ENCODE peak calls at places on chromosomes 12 and 14, in six cellular contexts. O, A, Z, Y, H and J are unnamed samples.

GRCh38 chr12:6796576-6796975 is 7.2 kb downstream of the CD4 start:
- DNase-seq in O (no peak), A (no peak), Z (no peak), Y (no peak), H (no peak), J (no peak)

GRCh38 chr12:113048716-113049127 is 7.8 kb upstream of the DTX1 start:
- DNase-seq in O (peak), A (peak), Z (peak), Y (peak), H (peak), J (peak)

GRCh38 chr14:58693048-58693447 is 55.3 kb downstream of the DACT1 start:
- DNase-seq in O (no peak), A (no peak), Z (no peak), Y (no peak), H (no peak), J (no peak)

GRCh38 chr12:15688838-15689237 is 100.3 kb downstream of the EPS8 start:
- DNase-seq in O (no peak), A (peak), Z (no peak), Y (no peak), H (no peak), J (no peak)

GRCh38 chr12:39406257-39406656 is 36.7 kb downstream of the KIF21A start:
- DNase-seq in O (no peak), A (no peak), Z (no peak), Y (no peak), H (no peak), J (no peak)

GRCh38 chr12:106071686-106072085 is 67.1 kb downstream of the NUAK1 start:
- DNase-seq in O (no peak), A (no peak), Z (no peak), Y (no peak), H (no peak), J (no peak)

GRCh38 chr14:99280041-99280731 is 8.2 kb upstream of the BCL11B start:
- DNase-seq in O (no peak), A (no peak), Z (no peak), Y (no peak), H (no peak), J (no peak)

GRCh38 chr14:32722631-32723183 is 216.0 kb upstream of the NPAS3 start:
- DNase-seq in O (no peak), A (no peak), Z (no peak), Y (no peak), H (no peak), J (no peak)

GRCh38 chr12:119177724-119178380 is 879 bp upstream of the HSPB8 start:
- DNase-seq in O (no peak), A (no peak), Z (no peak), Y (no peak), H (no peak), J (no peak)

GRCh38 chr14:61695695-61696527 is 598 bp downstream of the HIF1A start:
- DNase-seq in O (peak), A (peak), Z (peak), Y (peak), H (peak), J (peak)

GRCh38 chr14:54683882-54684794 is 117.2 kb downstream of the SAMD4A start:
- DNase-seq in O (no peak), A (no peak), Z (no peak), Y (no peak), H (peak), J (no peak)

GRCh38 chr12:51744235-51744634 is 104.3 kb downstream of the FIGNL2 start:
- DNase-seq in O (no peak), A (no peak), Z (no peak), Y (no peak), H (peak), J (no peak)

GRCh38 chr14:95784137-95784536 is 70.2 kb upstream of the TCL1A start:
- DNase-seq in O (peak), A (peak), Z (no peak), Y (no peak), H (peak), J (peak)

GRCh38 chr14:103542545-103543088 is 13.6 kb downstream of the TRMT61A start:
- DNase-seq in O (no peak), A (peak), Z (peak), Y (no peak), H (no peak), J (no peak)

GRCh38 chr12:88650715-88651114 is 70.4 kb upstream of the KITLG start:
- DNase-seq in O (no peak), A (no peak), Z (no peak), Y (no peak), H (peak), J (peak)

GRCh38 chr12:43444940-43445564 is 107.0 kb downstream of the ADAMTS20 start:
- DNase-seq in O (peak), A (peak), Z (peak), Y (peak), H (peak), J (no peak)

GRCh38 chr12:115351513-115352077 is 667.6 kb upstream of the TBX3 start:
- DNase-seq in O (no peak), A (no peak), Z (no peak), Y (no peak), H (no peak), J (no peak)

GRCh38 chr12:71755146-71755892 is 656 bp downstream of the RAB21 start:
- DNase-seq in O (peak), A (no peak), Z (peak), Y (peak), H (peak), J (no peak)

GRCh38 chr12:124381454-124382207 is 86.7 kb downstream of the RFLNA start:
- DNase-seq in O (peak), A (no peak), Z (peak), Y (no peak), H (peak), J (peak)

GRCh38 chr14:53226553-53226952 is 73.4 kb upstream of the DDHD1 start:
- DNase-seq in O (no peak), A (no peak), Z (no peak), Y (no peak), H (no peak), J (no peak)

GRCh38 chr12:50213439-50213838 is 46.3 kb upstream of the CERS5 start:
- DNase-seq in O (no peak), A (no peak), Z (no peak), Y (no peak), H (no peak), J (no peak)

GRCh38 chr12:116299548-116300150 is 22.2 kb upstream of the MED13L start:
- DNase-seq in O (no peak), A (no peak), Z (no peak), Y (no peak), H (no peak), J (no peak)

GRCh38 chr12:16833376-16833775 is 227.4 kb upstream of the LMO3 start:
- DNase-seq in O (no peak), A (no peak), Z (no peak), Y (no peak), H (no peak), J (no peak)

GRCh38 chr12:85550924-85551323 is 270.9 kb downstream of the ALX1 start:
- DNase-seq in O (no peak), A (no peak), Z (no peak), Y (no peak), H (no peak), J (no peak)

GRCh38 chr14:64705406-64706118 is 1.3 kb downstream of the PLEKHG3 start:
- DNase-seq in O (no peak), A (no peak), Z (no peak), Y (no peak), H (peak), J (no peak)

GRCh38 chr12:118356809-118357326 is 15.8 kb downstream of the TAOK3 start:
- DNase-seq in O (no peak), A (no peak), Z (no peak), Y (no peak), H (peak), J (no peak)

GRCh38 chr12:109863961-109864712 is 16.2 kb downstream of the GLTP start:
- DNase-seq in O (peak), A (no peak), Z (no peak), Y (no peak), H (peak), J (peak)

GRCh38 chr12:32087301-32087700 is 19.3 kb upstream of the BICD1 start:
- DNase-seq in O (no peak), A (no peak), Z (no peak), Y (no peak), H (no peak), J (no peak)

GRCh38 chr12:26275313-26276257 is 80.2 kb downstream of the SSPN start:
- DNase-seq in O (no peak), A (no peak), Z (no peak), Y (no peak), H (no peak), J (no peak)